ENCODE peak calls at places on chromosome X, in seven cellular contexts. W is H1, Q is SK-N-SH, F is K562, U is GM12892, B is GM12878, N is HepG2. I is an unnamed sample.

GRCh38 chrX:72349190-72349589 is 43.5 kb upstream of the CITED1 start:
- DNase-seq in W (no peak), Q (no peak), F (no peak), U (peak; percentile 16), B (peak; percentile 2), N (no peak), I (peak; percentile 5)

GRCh38 chrX:123859409-123859827 is 435 bp upstream of the XIAP start:
- DNase-seq in W (peak; percentile 74), Q (peak; percentile 36), F (no peak), U (no peak), B (peak; percentile 21), N (no peak), I (no peak)

GRCh38 chrX:42748067-42748850 is 29.7 kb downstream of the PPP1R2C start:
- DNase-seq in W (no peak), Q (no peak), F (no peak), U (no peak), B (no peak), N (no peak), I (no peak)

GRCh38 chrX:23765449-23765848 is 17.5 kb upstream of the SAT1 start:
- DNase-seq in W (no peak), Q (no peak), F (no peak), U (no peak), B (no peak), N (no peak), I (no peak)

GRCh38 chrX:68186552-68187262 is 246.6 kb downstream of the OPHN1 start:
- DNase-seq in W (no peak), Q (no peak), F (no peak), U (no peak), B (no peak), N (no peak), I (no peak)

GRCh38 chrX:155334486-155335316 is at the start of gene CLIC2:
- DNase-seq in W (no peak), Q (no peak), F (peak; percentile 76), U (no peak), B (no peak), N (no peak), I (no peak)

GRCh38 chrX:119036369-119037029 is 36.3 kb upstream of the CT47C1 start:
- DNase-seq in W (no peak), Q (no peak), F (no peak), U (no peak), B (no peak), N (no peak), I (no peak)

GRCh38 chrX:102651968-102652744 is 873 bp downstream of the GPRASP1 start:
- DNase-seq in W (peak; percentile 47), Q (peak; percentile 52), F (no peak), U (no peak), B (no peak), N (no peak), I (no peak)

GRCh38 chrX:38103857-38104812 is 97.8 kb downstream of the SYTL5 start:
- DNase-seq in W (no peak), Q (no peak), F (no peak), U (peak; percentile 5), B (peak; percentile 76), N (no peak), I (no peak)

GRCh38 chrX:47683171-47684145 is 24.5 kb upstream of the UXT start:
- DNase-seq in W (no peak), Q (no peak), F (peak; percentile 86), U (no peak), B (no peak), N (no peak), I (no peak)

GRCh38 chrX:112844250-112844649 is 3.6 kb upstream of the AMOT start:
- DNase-seq in W (no peak), Q (no peak), F (no peak), U (no peak), B (no peak), N (no peak), I (no peak)

GRCh38 chrX:1466232-1466661 is 13.5 kb upstream of the ASMTL start:
- DNase-seq in W (peak; percentile 43), Q (no peak), F (no peak), U (no peak), B (no peak), N (no peak), I (no peak)

DNA sequence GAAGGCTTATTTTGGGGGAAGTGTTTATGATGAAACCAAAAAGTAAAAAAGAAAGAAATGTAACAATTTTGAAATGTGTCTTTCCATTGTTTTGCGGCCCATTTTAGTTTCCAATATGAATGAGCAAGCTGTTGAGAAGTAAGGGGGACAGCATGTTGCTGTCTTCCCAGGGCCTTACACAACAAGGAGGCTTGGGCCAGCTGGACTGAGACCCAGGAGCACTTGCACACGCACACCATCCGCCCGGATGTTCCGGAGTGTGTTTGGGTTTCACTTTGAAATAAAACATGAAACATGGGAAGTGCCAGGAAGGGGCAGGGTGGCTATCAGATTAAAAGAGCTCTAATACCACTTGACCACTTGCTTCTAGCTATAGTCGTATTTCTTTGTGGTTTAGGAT is 144.3 kb downstream of the NHS start:
- DNase-seq in W (no peak), Q (no peak), F (no peak), U (no peak), B (no peak), N (no peak), I (no peak)
- TF ChIP-seq POLR2AphosphoS5 in W (no peak), Q (no peak), F (no peak), U (no peak), B (no peak), N (no peak), I (no peak)

DNA sequence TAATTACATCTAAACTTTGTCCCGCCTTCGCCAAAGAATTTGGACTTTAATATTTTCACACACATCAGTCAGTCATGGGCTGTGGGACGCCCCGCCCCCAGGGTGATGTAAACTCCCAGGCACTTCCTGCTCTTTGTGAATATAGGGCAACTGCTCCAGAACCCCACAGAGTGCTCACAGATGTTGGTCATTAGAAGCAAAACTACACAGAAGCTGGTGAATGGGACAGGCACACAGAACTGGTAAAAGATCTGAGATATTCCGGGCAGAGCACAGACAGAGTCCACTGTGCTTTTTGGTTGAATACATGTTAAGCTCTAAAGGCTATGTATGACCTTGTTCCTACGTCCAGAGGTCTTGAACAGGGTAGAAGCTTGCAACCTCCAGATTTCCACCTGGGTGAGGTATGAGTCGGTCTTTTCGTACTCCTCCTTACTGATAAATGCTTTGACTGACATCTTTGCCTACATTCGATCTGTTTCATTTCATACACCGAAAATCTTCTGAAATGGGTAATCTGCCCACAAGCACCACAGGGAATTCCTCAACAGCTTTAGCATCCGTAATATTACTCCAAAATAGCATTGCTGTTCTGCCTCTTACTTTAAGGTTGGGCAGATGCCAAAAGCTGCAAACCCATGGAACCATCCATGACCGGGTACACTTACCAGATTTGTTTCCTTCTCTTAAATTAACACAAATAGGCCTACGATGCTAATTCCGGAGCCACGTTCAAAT is 144.6 kb downstream of the AMELX start:
- DNase-seq in W (no peak), Q (no peak), F (peak; percentile 57), U (no peak), B (no peak), N (peak; percentile 19), I (no peak)
- TF ChIP-seq TAF1 in W (no peak), Q (no peak), F (peak; percentile 42), U (no peak), B (no peak), N (no peak), I (no peak)

GRCh38 chrX:150365051-150365952 is 2.2 kb downstream of the MAMLD1 start:
- DNase-seq in W (peak; percentile 83), Q (peak; percentile 78), F (peak; percentile 38), U (no peak), B (no peak), N (no peak), I (peak; percentile 12)
- TF ChIP-seq POLR2AphosphoS5 in W (no peak), Q (no peak), F (no peak), U (no peak), B (no peak), N (no peak), I (no peak)

DNA sequence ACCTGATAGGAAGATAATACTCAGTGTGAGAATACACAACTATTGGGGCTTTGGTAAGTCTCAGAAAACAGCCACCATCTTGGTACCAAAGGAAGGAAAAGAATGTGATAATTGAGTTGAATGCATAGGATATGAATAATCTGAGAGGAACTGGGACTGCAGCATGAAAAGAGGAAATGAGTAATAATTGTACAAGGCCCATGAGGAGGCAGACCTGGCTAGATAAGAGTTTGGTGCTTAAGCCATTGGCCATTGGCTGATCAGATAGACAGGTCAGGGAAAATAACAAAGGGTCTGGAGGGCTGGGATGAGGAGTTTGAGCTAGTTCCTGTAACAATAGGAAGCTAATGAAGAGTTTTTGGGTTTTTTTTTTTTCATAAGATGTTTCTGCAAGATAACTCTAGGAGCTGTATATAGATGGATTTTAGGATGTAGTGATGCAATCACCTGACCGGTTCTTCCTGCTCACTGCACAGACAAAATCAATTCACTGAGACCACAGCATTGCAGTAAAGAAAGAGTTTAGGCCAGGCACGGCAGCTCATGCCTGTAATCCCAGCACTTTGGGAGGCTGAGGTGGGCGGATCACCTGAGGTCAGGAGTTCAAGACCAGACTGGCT is 5.3 kb upstream of the TRMT2B start:
- DNase-seq in W (no peak), Q (no peak), F (peak; percentile 60), U (no peak), B (peak; percentile 32), N (no peak), I (peak; percentile 25)
- TF ChIP-seq TAF1 in W (no peak), Q (no peak), F (no peak), U (no peak), B (no peak), N (no peak), I (no peak)

DNA sequence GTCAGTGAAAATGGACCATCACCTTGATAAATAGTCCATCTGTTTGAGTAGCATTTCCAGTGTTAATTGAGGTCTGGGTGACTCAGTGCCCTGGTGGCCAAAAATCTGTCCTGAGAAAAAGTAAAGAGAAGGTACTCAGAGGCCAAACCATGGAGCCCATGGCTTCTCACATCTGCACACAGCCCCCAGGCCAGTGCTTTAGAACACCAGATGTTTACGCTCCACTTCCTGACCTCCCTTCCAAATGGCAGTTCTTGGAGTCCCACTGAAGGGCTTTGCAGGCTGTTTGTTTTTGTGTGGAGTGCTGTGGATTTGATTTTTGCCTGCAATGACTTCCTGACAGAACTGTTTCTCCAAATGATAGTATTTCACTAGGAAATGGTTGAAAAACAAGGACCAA is 60.2 kb upstream of the GPC4 start:
- DNase-seq in W (no peak), Q (no peak), F (no peak), U (no peak), B (no peak), N (no peak), I (no peak)
- TF ChIP-seq POLR2AphosphoS5 in W (no peak), Q (no peak), F (no peak), U (no peak), B (no peak), N (no peak), I (no peak)

DNA sequence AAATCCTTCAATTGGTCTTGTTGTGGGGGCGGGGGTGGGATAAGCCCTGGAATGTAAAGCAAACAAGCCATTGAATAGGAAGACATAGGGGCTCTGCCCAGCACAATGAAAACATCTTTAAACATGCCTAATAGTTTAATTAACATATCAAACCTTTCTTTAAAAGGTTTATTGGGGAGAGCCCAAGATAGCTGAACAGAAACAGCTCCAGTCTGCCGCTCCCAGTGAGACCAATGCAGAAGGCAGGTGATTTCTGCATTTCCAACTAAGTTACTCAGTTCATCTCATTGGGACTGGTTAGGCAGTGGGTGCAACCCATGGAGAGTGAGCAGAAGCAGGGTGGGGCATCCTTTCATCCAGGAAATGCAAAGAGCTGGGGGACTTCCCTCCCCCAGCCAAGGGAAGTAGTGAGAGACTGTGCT is 327.2 kb upstream of the CNKSR2 start:
- DNase-seq in W (peak; percentile 43), Q (no peak), F (no peak), U (no peak), B (no peak), N (no peak), I (no peak)
- TF ChIP-seq TAF1 in W (no peak), Q (no peak), F (no peak), U (no peak), B (no peak), N (no peak), I (no peak)

GRCh38 chrX:10033360-10034007 is 66.3 kb downstream of the CLDN34 start:
- DNase-seq in W (no peak), Q (no peak), F (no peak), U (no peak), B (no peak), N (no peak), I (no peak)
- TF ChIP-seq POLR2AphosphoS5 in W (no peak), Q (no peak), F (no peak), U (no peak), B (no peak), N (no peak), I (no peak)

I was measured in GM12891.